ENCODE peak calls at places on chromosomes 1 and 21, in four cellular contexts. F, J, T and C are unnamed samples.

GRCh38 chr1:26468911-26469310 is 3.3 kb upstream of the HMGN2 start:
- DNase-seq in T (no peak), F (no peak), J (no peak), C (no peak)

GRCh38 chr1:185934476-185935189 is 200.4 kb downstream of the HMCN1 start:
- DNase-seq in T (peak), F (no peak), J (no peak), C (no peak)

GRCh38 chr1:218817747-218818146 is 355.9 kb upstream of the LYPLAL1 start:
- DNase-seq in T (peak), J (no peak), F (no peak), C (no peak)

GRCh38 chr1:116881879-116882520 is 27.7 kb upstream of the PTGFRN start:
- DNase-seq in T (peak), J (no peak), F (peak), C (peak)

GRCh38 chr1:68230901-68231626 is 1.3 kb downstream of the WLS start:
- DNase-seq in J (no peak), T (no peak), F (no peak), C (no peak)

GRCh38 chr1:11198851-11199628 is 9.9 kb downstream of the ANGPTL7 start:
- DNase-seq in F (no peak), T (no peak), J (no peak), C (no peak)

GRCh38 chr1:234265861-234266260 is 107.4 kb upstream of the COA6 start:
- DNase-seq in F (no peak), J (no peak), T (no peak), C (no peak)

GRCh38 chr1:163307479-163308171 is 14.1 kb upstream of the NUF2 start:
- DNase-seq in J (no peak), T (peak), F (no peak), C (no peak)

GRCh38 chr1:161981126-161981525 is 42.5 kb downstream of the OLFML2B start:
- DNase-seq in F (no peak), J (no peak), T (no peak), C (no peak)

GRCh38 chr1:230985711-230986110 is 6.8 kb downstream of the ARV1 start:
- DNase-seq in T (no peak), J (no peak), F (no peak), C (no peak)

GRCh38 chr1:189847613-189848012 is 630.1 kb downstream of the BRINP3 start:
- DNase-seq in J (no peak), F (no peak), T (no peak), C (no peak)

GRCh38 chr21:43269461-43269860 is 100.7 kb downstream of the CRYAA start:
- DNase-seq in F (peak), J (no peak), T (no peak), C (no peak)

GRCh38 chr1:7389786-7390603 is 381.1 kb upstream of the VAMP3 start:
- DNase-seq in F (no peak), T (no peak), J (no peak), C (peak)

GRCh38 chr21:15210235-15210678 is 145.5 kb upstream of the NRIP1 start:
- DNase-seq in T (no peak), J (no peak), F (no peak), C (no peak)

GRCh38 chr21:45267390-45267760 is 20.3 kb downstream of the POFUT2 start:
- DNase-seq in J (no peak), T (no peak), F (no peak), C (no peak)

DNA sequence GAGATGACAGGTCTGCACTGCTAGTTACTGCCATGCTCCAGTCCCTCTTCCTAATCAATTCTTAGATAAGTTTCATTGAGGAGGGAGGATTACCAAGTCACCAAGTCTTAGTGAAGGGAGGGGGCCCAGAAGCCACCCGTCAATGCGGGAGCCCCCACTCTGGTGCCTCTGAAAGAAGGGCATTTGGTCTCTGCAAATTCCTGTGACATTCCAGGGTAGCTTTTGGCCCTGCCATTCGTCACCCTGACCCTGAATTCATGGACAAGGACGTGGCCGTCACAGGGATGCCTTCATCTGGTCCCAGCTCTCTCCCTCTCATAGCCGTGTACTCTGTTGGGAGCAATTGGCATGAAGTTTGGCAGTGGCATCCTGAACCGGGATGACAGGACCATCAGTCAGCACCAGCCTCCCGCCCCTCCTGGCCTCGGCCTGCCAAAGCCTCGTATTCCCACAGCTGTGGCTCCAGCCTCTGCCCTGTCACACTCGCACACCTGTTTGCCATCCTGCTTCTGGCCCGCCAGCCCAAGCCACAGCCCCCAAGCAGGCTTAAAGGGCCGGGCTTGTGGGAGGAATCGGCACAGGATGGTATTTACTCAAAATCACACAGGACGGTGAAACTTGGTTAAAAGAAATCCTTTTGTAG is 150.7 kb downstream of the CLIC6 start:
- DNase-seq in F (no peak), T (no peak), J (no peak), C (no peak)
- TF ChIP-seq FOS in F (no peak), T (no peak), J (no peak), C (no peak)

GRCh38 chr1:44606701-44607281 is 67.5 kb downstream of the TMEM53 start:
- DNase-seq in J (no peak), T (no peak), F (no peak), C (no peak)
- TF ChIP-seq FOS in J (no peak), T (no peak), F (no peak), C (no peak)

GRCh38 chr1:182527680-182528079 is 61.4 kb downstream of the RNASEL start:
- DNase-seq in J (no peak), T (no peak), F (no peak), C (no peak)
- TF ChIP-seq FOS in J (no peak), T (no peak), F (no peak), C (no peak)

DNA sequence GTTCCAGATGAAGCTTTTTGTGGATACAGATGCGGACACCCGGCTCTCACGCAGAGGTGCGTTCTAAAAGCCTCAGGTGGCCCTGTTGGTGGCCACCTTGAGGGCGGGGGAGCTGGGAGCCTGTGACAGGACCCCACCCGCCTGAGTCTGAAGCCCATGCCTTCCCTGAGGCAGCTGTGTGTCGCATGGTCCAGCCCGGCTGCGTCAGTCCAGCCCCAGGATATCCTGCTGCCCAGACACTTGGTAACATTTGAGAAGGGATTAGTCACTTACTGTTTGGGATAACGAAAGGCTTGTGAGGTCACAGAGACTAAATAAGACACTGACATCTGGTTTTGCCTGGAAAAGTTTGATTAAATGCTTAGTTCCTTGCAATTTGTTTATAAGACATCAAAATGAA is 68.9 kb downstream of the UCK2 start:
- DNase-seq in F (no peak), J (no peak), T (peak), C (peak)
- TF ChIP-seq FOS in F (no peak), J (no peak), T (peak), C (peak)

GRCh38 chr1:31426249-31426922 is 13.4 kb downstream of the SERINC2 start:
- DNase-seq in J (no peak), F (no peak), T (no peak), C (no peak)
- TF ChIP-seq FOS in J (no peak), F (no peak), T (no peak), C (no peak)

GRCh38 chr21:42237577-42237976 is 18.6 kb downstream of the ABCG1 start:
- DNase-seq in T (no peak), F (no peak), J (no peak), C (no peak)
- TF ChIP-seq FOS in T (no peak), F (no peak), J (no peak), C (no peak)

DNA sequence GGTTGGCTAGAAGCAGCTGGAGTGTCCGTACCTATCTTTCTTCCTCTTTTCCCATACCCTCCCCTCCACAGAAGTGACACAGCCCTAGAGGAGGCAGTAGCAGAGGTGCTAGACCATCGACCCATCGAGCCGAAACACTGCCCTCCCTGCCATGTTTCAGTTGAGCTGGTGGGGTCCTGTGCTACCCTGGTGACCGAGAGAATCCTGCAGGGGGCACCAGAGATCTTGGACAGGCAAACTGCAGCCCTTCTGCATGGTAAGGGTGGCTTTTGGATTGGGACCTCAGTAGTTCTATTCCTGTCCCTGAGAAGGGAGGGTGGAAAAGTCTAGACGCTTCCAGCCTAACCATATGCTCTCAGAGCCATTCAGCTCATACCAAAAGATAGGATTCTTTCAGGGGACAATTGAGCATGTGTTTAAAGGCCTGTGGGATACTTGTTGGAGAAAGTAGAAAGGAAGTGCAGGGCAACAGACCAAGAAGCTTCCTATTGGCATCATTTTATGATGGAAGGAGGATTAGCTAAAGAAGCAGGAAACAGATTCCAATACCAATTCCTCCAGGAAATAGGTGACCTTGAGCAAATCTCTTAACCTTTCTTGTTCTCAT is 11.7 kb upstream of the BNIPL start:
- DNase-seq in F (peak), J (no peak), T (peak), C (peak)
- TF ChIP-seq FOS in F (no peak), J (no peak), T (no peak), C (no peak)